ENCODE peak calls at places on chromosomes 7 and 10, in four cellular contexts. One of them, this sample, is unnamed. For H3K4me1, the result is how much of the 10 kb centered on the place peaks cover.

GRCh38 chr7:102320181-102320580 is 33.5 kb downstream of the SH2B2 start:
- DNase-seq in GM12878: no peak
- DNase-seq in K562: no peak
- DNase-seq in HepG2: no peak
- DNase-seq in this sample: no peak

GRCh38 chr10:78903351-78903940 is 165.3 kb upstream of the ZMIZ1 start:
- DNase-seq in GM12878: no peak
- DNase-seq in K562: no peak
- DNase-seq in HepG2: no peak
- DNase-seq in this sample: no peak

GRCh38 chr7:46126901-46127300 is 205.8 kb upstream of the IGFBP3 start:
- DNase-seq in GM12878: no peak
- DNase-seq in K562: no peak
- DNase-seq in HepG2: no peak
- DNase-seq in this sample: no peak

GRCh38 chr10:104209575-104210198 is 22.5 kb downstream of the CFAP43 start:
- DNase-seq in GM12878: no peak
- DNase-seq in K562: peak
- DNase-seq in HepG2: peak
- DNase-seq in this sample: peak

GRCh38 chr10:49360271-49361177 is 35.4 kb downstream of the DRGX start:
- DNase-seq in GM12878: no peak
- DNase-seq in K562: no peak
- DNase-seq in HepG2: no peak
- DNase-seq in this sample: peak

GRCh38 chr7:25894902-25895791 is 256.9 kb upstream of the NFE2L3 start:
- DNase-seq in GM12878: peak
- DNase-seq in K562: peak
- DNase-seq in HepG2: no peak
- DNase-seq in this sample: peak

GRCh38 chr7:36155811-36156361 is 2.8 kb downstream of the EEPD1 start:
- DNase-seq in GM12878: no peak
- DNase-seq in K562: no peak
- DNase-seq in HepG2: no peak
- DNase-seq in this sample: peak

GRCh38 chr7:70693690-70694356 is 438.1 kb upstream of the GALNT17 start:
- DNase-seq in GM12878: no peak
- DNase-seq in K562: peak
- DNase-seq in HepG2: no peak
- DNase-seq in this sample: peak

GRCh38 chr10:93224005-93224779 is 150.5 kb downstream of the CYP26A1 start:
- DNase-seq in GM12878: peak
- DNase-seq in K562: no peak
- DNase-seq in HepG2: no peak
- DNase-seq in this sample: no peak

GRCh38 chr10:103265712-103266329 is 11.1 kb upstream of the INA start:
- DNase-seq in GM12878: no peak
- DNase-seq in K562: peak
- DNase-seq in HepG2: peak
- DNase-seq in this sample: peak

GRCh38 chr10:17585001-17585400 is 32.2 kb downstream of the HACD1 start:
- DNase-seq in GM12878: peak
- DNase-seq in K562: no peak
- DNase-seq in HepG2: no peak
- DNase-seq in this sample: no peak

GRCh38 chr10:21160116-21160515 is 263.0 kb upstream of the NEBL start:
- DNase-seq in GM12878: no peak
- DNase-seq in K562: no peak
- DNase-seq in HepG2: no peak
- DNase-seq in this sample: no peak

GRCh38 chr10:28250358-28250757 is 52.5 kb downstream of the MPP7 start:
- DNase-seq in GM12878: no peak
- DNase-seq in K562: no peak
- DNase-seq in HepG2: no peak
- DNase-seq in this sample: no peak

GRCh38 chr10:9069136-9069535 is 1014.6 kb downstream of the GATA3 start:
- DNase-seq in GM12878: no peak
- DNase-seq in K562: no peak
- DNase-seq in HepG2: no peak
- DNase-seq in this sample: no peak

GRCh38 chr10:119022846-119023552 is 6.5 kb upstream of the NANOS1 start:
- DNase-seq in GM12878: no peak
- DNase-seq in K562: no peak
- DNase-seq in HepG2: no peak
- DNase-seq in this sample: peak

GRCh38 chr7:326273-326672 is 36.3 kb downstream of the FOXL3 start:
- DNase-seq in GM12878: no peak
- DNase-seq in K562: no peak
- DNase-seq in HepG2: no peak
- DNase-seq in this sample: no peak

GRCh38 chr10:625751-626711 is 63.4 kb downstream of the DIP2C start:
- DNase-seq in GM12878: no peak
- DNase-seq in K562: no peak
- DNase-seq in HepG2: no peak
- DNase-seq in this sample: no peak

GRCh38 chr10:71059943-71060342 is 152.4 kb upstream of the UNC5B start:
- DNase-seq in GM12878: no peak
- DNase-seq in K562: no peak
- DNase-seq in HepG2: no peak
- DNase-seq in this sample: no peak

GRCh38 chr10:132538031-132538789 is 623 bp downstream of the INPP5A start:
- DNase-seq in GM12878: no peak
- DNase-seq in K562: no peak
- DNase-seq in HepG2: no peak
- DNase-seq in this sample: no peak

GRCh38 chr10:24449334-24449740 is 240.4 kb downstream of the KIAA1217 start:
- DNase-seq in GM12878: no peak
- DNase-seq in K562: no peak
- DNase-seq in HepG2: no peak
- DNase-seq in this sample: no peak

GRCh38 chr7:41910916-41911315 is 208.0 kb upstream of the INHBA start:
- DNase-seq in GM12878: no peak
- DNase-seq in K562: no peak
- DNase-seq in HepG2: no peak
- DNase-seq in this sample: no peak

GRCh38 chr10:96720422-96721206 is at the start of gene PIK3AP1:
- DNase-seq in GM12878: no peak
- DNase-seq in K562: peak
- DNase-seq in HepG2: no peak
- DNase-seq in this sample: peak

GRCh38 chr10:88415533-88416130 is 167.5 kb downstream of the RNLS start:
- DNase-seq in GM12878: no peak
- DNase-seq in K562: no peak
- DNase-seq in HepG2: no peak
- DNase-seq in this sample: peak

GRCh38 chr10:88417337-88417736 is 165.8 kb downstream of the RNLS start:
- DNase-seq in GM12878: no peak
- DNase-seq in K562: no peak
- DNase-seq in HepG2: no peak
- DNase-seq in this sample: no peak

GRCh38 chr10:88421590-88421989 is 161.5 kb downstream of the RNLS start:
- DNase-seq in GM12878: no peak
- DNase-seq in K562: no peak
- DNase-seq in HepG2: no peak
- DNase-seq in this sample: no peak

GRCh38 chr10:88423732-88424131 is 159.4 kb downstream of the RNLS start:
- DNase-seq in GM12878: no peak
- DNase-seq in K562: no peak
- DNase-seq in HepG2: no peak
- DNase-seq in this sample: no peak

GRCh38 chr10:88418871-88419270 is 164.2 kb downstream of the RNLS start:
- DNase-seq in GM12878: no peak
- DNase-seq in K562: no peak
- DNase-seq in HepG2: no peak
- DNase-seq in this sample: no peak
- TF ChIP-seq JUNB in GM12878: no peak
- TF ChIP-seq JUNB in K562: no peak
- TF ChIP-seq JUNB in HepG2: no peak
- TF ChIP-seq JUNB in this sample: no peak

GRCh38 chr10:72241853-72242252 is 25.8 kb upstream of the ASCC1 start:
- DNase-seq in GM12878: no peak
- DNase-seq in K562: no peak
- DNase-seq in HepG2: no peak
- DNase-seq in this sample: no peak
- H3K4me1 ChIP-seq in GM12878: under half
- H3K4me1 ChIP-seq in K562: under half
- H3K4me1 ChIP-seq in HepG2: half or more
- H3K4me1 ChIP-seq in this sample: under half

GRCh38 chr10:3773465-3774017 is 11.5 kb downstream of the KLF6 start:
- DNase-seq in GM12878: no peak
- DNase-seq in K562: no peak
- DNase-seq in HepG2: no peak
- DNase-seq in this sample: no peak

GRCh38 chr10:3774814-3775670 is 10.0 kb downstream of the KLF6 start:
- DNase-seq in GM12878: no peak
- DNase-seq in K562: peak
- DNase-seq in HepG2: no peak
- DNase-seq in this sample: no peak

GRCh38 chr10:3775671-3776551 is 9.1 kb downstream of the KLF6 start:
- DNase-seq in GM12878: no peak
- DNase-seq in K562: no peak
- DNase-seq in HepG2: no peak
- DNase-seq in this sample: peak

GRCh38 chr10:3772349-3773222 is 12.4 kb downstream of the KLF6 start:
- DNase-seq in GM12878: no peak
- DNase-seq in K562: no peak
- DNase-seq in HepG2: no peak
- DNase-seq in this sample: no peak

GRCh38 chr10:3774018-3774813 is 10.8 kb downstream of the KLF6 start:
- DNase-seq in GM12878: no peak
- DNase-seq in K562: no peak
- DNase-seq in HepG2: no peak
- DNase-seq in this sample: no peak
- TF ChIP-seq POLR2AphosphoS5 in GM12878: peak
- TF ChIP-seq POLR2AphosphoS5 in K562: no peak
- TF ChIP-seq POLR2AphosphoS5 in HepG2: no peak
- TF ChIP-seq POLR2AphosphoS5 in this sample: no peak

DNA sequence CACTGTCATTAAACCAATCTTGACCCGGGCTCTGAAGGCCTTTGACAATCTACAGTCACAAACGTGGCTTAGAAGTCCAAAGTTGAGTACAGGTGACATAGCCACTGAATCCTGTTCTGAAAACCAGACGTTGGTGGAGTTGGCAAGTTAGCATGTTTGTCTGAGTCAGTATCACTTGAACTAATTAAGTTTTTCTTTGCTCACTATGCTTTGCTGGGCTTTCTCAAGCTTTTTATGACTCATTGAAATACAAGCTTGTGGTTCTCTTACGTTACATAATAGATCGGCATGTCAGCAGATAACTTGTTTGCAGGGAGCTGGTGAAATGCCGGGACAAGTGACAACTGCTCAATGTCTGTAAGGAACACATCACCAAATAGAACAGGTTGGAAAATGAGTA is 53.8 kb downstream of the ARL5B start:
- DNase-seq in GM12878: no peak
- DNase-seq in K562: no peak
- DNase-seq in HepG2: peak
- DNase-seq in this sample: no peak
- TF ChIP-seq JUNB in GM12878: no peak
- TF ChIP-seq JUNB in K562: no peak
- TF ChIP-seq JUNB in HepG2: no peak
- TF ChIP-seq JUNB in this sample: no peak

GRCh38 chr10:95388539-95388938 is 97.7 kb upstream of the PDLIM1 start:
- DNase-seq in GM12878: no peak
- DNase-seq in K562: no peak
- DNase-seq in HepG2: peak
- DNase-seq in this sample: no peak
- H3K4me1 ChIP-seq in GM12878: under half
- H3K4me1 ChIP-seq in K562: under half
- H3K4me1 ChIP-seq in HepG2: under half
- H3K4me1 ChIP-seq in this sample: under half

DNA sequence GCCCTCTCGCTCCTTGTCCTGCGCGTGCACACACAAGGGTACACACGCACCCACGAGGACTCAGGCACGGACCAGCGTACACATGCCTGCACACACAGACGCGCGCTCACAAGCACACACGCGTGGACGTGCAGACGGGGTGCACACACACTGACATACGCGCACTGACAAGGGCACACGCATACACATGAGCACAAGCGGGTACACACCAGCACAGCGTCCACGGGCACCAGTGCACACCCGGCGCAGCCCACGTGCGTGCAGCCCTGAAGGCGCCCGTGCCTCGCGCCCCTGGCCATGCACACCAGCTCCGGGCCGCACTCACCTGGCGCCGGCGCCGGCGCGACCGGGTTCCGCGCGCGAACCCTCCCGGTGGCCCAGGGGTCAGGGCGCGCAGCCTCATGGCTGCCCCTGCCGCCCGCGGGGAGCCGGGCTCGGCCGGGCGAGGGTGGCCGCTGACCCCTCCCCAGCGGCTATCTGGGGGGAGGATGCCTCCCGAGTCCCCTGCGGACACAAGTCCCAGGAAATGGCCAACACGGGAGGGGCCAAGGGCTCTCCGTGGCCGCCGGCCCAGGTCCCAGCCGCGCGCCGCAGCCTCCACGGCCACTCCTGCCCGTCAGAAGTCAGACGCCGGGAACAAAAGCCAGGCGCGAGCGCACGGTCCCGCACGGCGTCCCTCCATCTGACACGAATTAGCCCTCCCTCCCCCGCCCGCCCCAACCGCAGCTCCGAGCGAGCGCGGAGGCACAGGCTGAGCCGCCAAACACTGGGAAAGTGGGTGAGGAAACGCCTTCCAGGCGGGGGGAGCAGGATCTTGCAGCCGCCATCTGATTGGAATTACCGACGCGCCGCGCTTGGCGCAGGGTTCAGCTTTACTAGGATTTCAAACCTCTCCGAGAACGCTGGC is 45.0 kb downstream of the TNS3 start:
- DNase-seq in GM12878: no peak
- DNase-seq in K562: no peak
- DNase-seq in HepG2: no peak
- DNase-seq in this sample: peak
- TF ChIP-seq POLR2AphosphoS5 in GM12878: no peak
- TF ChIP-seq POLR2AphosphoS5 in K562: no peak
- TF ChIP-seq POLR2AphosphoS5 in HepG2: no peak
- TF ChIP-seq POLR2AphosphoS5 in this sample: no peak

GRCh38 chr10:33653584-33654367 is 319.3 kb upstream of the NRP1 start:
- DNase-seq in GM12878: no peak
- DNase-seq in K562: no peak
- DNase-seq in HepG2: no peak
- DNase-seq in this sample: no peak
- TF ChIP-seq JUNB in GM12878: no peak
- TF ChIP-seq JUNB in K562: no peak
- TF ChIP-seq JUNB in HepG2: no peak
- TF ChIP-seq JUNB in this sample: no peak

This sample was measured in GM23338.